ENCODE peak calls at places on chromosome 4, in ten cellular contexts. U is HS-27A, V is GM10248, E is posterior vena cava, S is neural progenitor cell, W is lung microvascular endothelial cell, P is adipocyte, C is LNCaP clone FGC, O is fibroblast of lung, M is mesothelial cell of epicardium. F is an unnamed sample.

GRCh38 chr4:17580969-17581368 is 4.0 kb downstream of the LAP3 start:
- DNase-seq in P (no peak), S (no peak), C (no peak), V (no peak), O (peak; percentile 88), M (no peak), E (no peak), W (peak; percentile 84), U (no peak), F (no peak)

GRCh38 chr4:177687117-177687516 is 244.9 kb upstream of the AGA start:
- DNase-seq in O (no peak), S (no peak), V (no peak), P (no peak), U (no peak), C (no peak), W (no peak), E (no peak), M (no peak), F (no peak)

GRCh38 chr4:156154978-156155377 is 201.3 kb upstream of the CTSO start:
- DNase-seq in U (no peak), E (no peak), S (no peak), M (no peak), V (no peak), P (no peak), C (no peak), O (no peak), W (no peak), F (no peak)

GRCh38 chr4:36303430-36304137 is 22.2 kb downstream of the DTHD1 start:
- DNase-seq in W (no peak), U (no peak), C (no peak), M (no peak), O (no peak), E (no peak), V (no peak), S (no peak), P (no peak), F (no peak)

GRCh38 chr4:121139533-121140222 is 24.4 kb downstream of the TNIP3 start:
- DNase-seq in C (peak; percentile 11), S (no peak), V (peak; percentile 35), M (no peak), U (no peak), E (no peak), O (peak; percentile 93), W (peak; percentile 72), P (peak; percentile 57), F (peak; percentile 29)

GRCh38 chr4:86855572-86855971 is 6.4 kb upstream of the SLC10A6 start:
- DNase-seq in S (no peak), E (no peak), M (no peak), C (peak; percentile 84), O (peak; percentile 78), V (no peak), W (no peak), U (no peak), P (peak; percentile 5), F (peak; percentile 66)

GRCh38 chr4:76754439-76754838 is 143.5 kb downstream of the SOWAHB start:
- DNase-seq in M (no peak), C (no peak), O (no peak), E (no peak), P (no peak), W (no peak), V (no peak), S (no peak), U (no peak), F (no peak)

GRCh38 chr4:82586055-82586454 is 24.3 kb upstream of the TMEM150C start:
- DNase-seq in C (no peak), V (no peak), S (peak; percentile 18), O (no peak), W (no peak), P (no peak), E (no peak), M (no peak), U (no peak), F (no peak)

GRCh38 chr4:24551492-24552330 is 32.6 kb downstream of the DHX15 start:
- DNase-seq in U (no peak), E (no peak), O (peak; percentile 75), P (peak; percentile 64), S (no peak), C (peak; percentile 71), W (peak; percentile 26), V (no peak), M (no peak), F (no peak)

GRCh38 chr4:147927377-147928137 is 195.7 kb downstream of the ARHGAP10 start:
- DNase-seq in S (no peak), W (peak; percentile 85), P (peak; percentile 55), M (no peak), E (no peak), C (no peak), U (no peak), O (peak; percentile 11), V (no peak), F (no peak)

GRCh38 chr4:128574706-128575105 is 234.8 kb upstream of the JADE1 start:
- DNase-seq in S (peak; percentile 86), M (no peak), P (no peak), W (peak; percentile 58), E (no peak), V (peak; percentile 70), U (no peak), C (peak; percentile 25), O (peak; percentile 52), F (peak; percentile 15)

GRCh38 chr4:52841707-52842456 is 20.2 kb upstream of the RASL11B start:
- DNase-seq in P (no peak), W (no peak), E (no peak), S (peak; percentile 22), U (no peak), M (no peak), V (no peak), O (peak; percentile 76), C (no peak), F (no peak)

GRCh38 chr4:127212701-127213100 is 420.1 kb upstream of the INTU start:
- DNase-seq in S (no peak), W (no peak), O (peak; percentile 51), U (no peak), C (no peak), M (no peak), P (peak; percentile 45), E (no peak), V (no peak), F (no peak)

GRCh38 chr4:185079271-185079905 is 61.1 kb downstream of the HELT start:
- DNase-seq in U (no peak), P (no peak), C (no peak), E (no peak), W (no peak), S (no peak), V (no peak), O (no peak), M (no peak), F (no peak)